ENCODE peak calls at places on chromosomes 16 and 17, in eight cellular contexts. R is GM12892, S is heart left ventricle, Q is adrenal gland, F is HCT116, E is HepG2, T is K562, N is testis. D is an unnamed sample.

GRCh38 chr16:85490971-85491771 is 122.0 kb upstream of the GSE1 start:
- DNase-seq in R (peak), S (no peak), Q (no peak), F (peak), E (peak), T (peak), N (peak), D (peak)

GRCh38 chr17:45172541-45173286 is 11.0 kb downstream of the HEXIM2 start:
- DNase-seq in R (no peak), S (peak), Q (peak), F (peak), E (peak), T (no peak), N (peak), D (no peak)

GRCh38 chr16:71344315-71344905 is 14.1 kb upstream of the CALB2 start:
- DNase-seq in R (no peak), S (no peak), Q (no peak), F (no peak), E (no peak), T (no peak), N (no peak), D (no peak)

GRCh38 chr16:72819345-72819744 is 228.6 kb downstream of the ZFHX3 start:
- DNase-seq in R (no peak), S (no peak), Q (peak), F (no peak), E (no peak), T (no peak), N (no peak), D (no peak)

GRCh38 chr16:57528499-57529323 is 7.7 kb downstream of the CCDC102A start:
- DNase-seq in R (peak), S (peak), Q (peak), F (no peak), E (no peak), T (no peak), N (peak), D (no peak)

GRCh38 chr17:72386619-72387237 is 265.9 kb downstream of the SOX9 start:
- DNase-seq in R (no peak), S (no peak), Q (no peak), F (no peak), E (peak), T (no peak), N (no peak), D (no peak)

GRCh38 chr17:21283482-21284318 is 811 bp upstream of the MAP2K3 start:
- DNase-seq in R (no peak), S (no peak), Q (peak), F (peak), E (no peak), T (no peak), N (no peak), D (peak)

GRCh38 chr16:68480084-68480995 is 32.0 kb upstream of the SMPD3 start:
- DNase-seq in R (no peak), S (no peak), Q (no peak), F (no peak), E (no peak), T (no peak), N (no peak), D (no peak)

GRCh38 chr16:31451681-31452351 is 7.5 kb upstream of the ARMC5 start:
- DNase-seq in R (no peak), S (peak), Q (peak), F (peak), E (peak), T (peak), N (peak), D (peak)

GRCh38 chr17:80855968-80856862 is 135.4 kb upstream of the CHMP6 start:
- DNase-seq in R (peak), S (peak), Q (peak), F (peak), E (peak), T (peak), N (no peak), D (peak)

GRCh38 chr17:78176548-78177025 is 8.2 kb downstream of the SYNGR2 start:
- DNase-seq in R (peak), S (peak), Q (peak), F (no peak), E (no peak), T (peak), N (peak), D (peak)
- TF ChIP-seq POLR2A in R (no peak), S (no peak), Q (no peak), F (no peak), E (no peak), T (peak), N (no peak), D (peak)

GRCh38 chr16:14486520-14487303 is 143.3 kb downstream of the PARN start:
- DNase-seq in R (no peak), S (peak), Q (peak), F (peak), E (peak), T (peak), N (peak), D (peak)
- TF ChIP-seq POLR2A in R (no peak), S (peak), Q (peak), F (no peak), E (peak), T (peak), N (no peak), D (peak)

DNA sequence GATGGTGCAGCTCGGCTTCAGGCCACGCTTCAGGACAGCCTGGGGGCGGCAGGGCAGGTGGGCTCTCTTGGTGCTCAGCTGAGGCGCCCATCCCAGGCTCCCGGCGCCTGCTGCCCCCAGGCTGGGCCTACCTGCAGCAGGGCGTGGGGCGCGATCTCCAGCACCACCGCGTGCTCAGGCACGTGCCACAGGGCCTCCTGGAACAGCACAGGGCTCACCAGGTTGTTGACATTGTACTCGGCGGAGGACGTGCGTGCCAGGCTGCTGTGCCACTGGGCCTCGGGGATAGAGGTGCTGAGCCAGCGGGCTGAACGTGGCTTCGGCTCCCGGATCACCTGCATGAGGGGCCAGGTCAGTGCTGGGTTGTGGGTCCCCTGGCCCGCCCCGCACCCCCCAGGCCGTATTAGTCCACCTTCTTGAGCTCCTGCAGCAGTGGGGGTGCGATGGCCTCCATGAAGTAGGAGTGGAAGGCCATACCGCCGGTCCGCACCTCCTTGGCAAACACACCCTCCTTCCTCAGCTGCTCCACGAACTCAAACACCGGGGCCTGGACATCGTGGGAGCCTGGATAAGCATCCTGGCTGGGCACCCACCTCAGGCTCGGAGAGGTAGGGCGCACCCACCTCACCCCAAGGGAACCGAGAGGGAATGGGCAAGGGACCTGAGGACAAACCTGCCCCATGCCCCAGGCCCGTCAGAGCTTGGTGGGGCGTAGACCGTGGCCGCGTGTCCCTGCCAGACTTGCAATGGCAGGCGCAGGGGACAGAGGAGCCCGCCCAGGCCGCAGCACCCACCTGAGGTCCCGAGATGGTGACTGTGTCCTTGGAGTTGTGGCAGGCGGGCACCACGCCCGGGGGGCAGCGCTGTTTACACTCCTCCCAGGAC is 9.0 kb downstream of the FASN start:
- DNase-seq in R (no peak), S (peak), Q (no peak), F (no peak), E (no peak), T (no peak), N (no peak), D (no peak)
- TF ChIP-seq POLR2A in R (no peak), S (no peak), Q (no peak), F (no peak), E (no peak), T (peak), N (no peak), D (no peak)

GRCh38 chr17:17462048-17462824 is 14.6 kb upstream of the MED9 start:
- DNase-seq in R (no peak), S (no peak), Q (no peak), F (no peak), E (peak), T (no peak), N (no peak), D (no peak)
- TF ChIP-seq POLR2A in R (no peak), S (no peak), Q (no peak), F (no peak), E (no peak), T (no peak), N (no peak), D (no peak)

GRCh38 chr17:77665833-77666232 is 292.7 kb upstream of the TNRC6C start:
- DNase-seq in R (no peak), S (no peak), Q (no peak), F (no peak), E (no peak), T (no peak), N (no peak), D (no peak)
- TF ChIP-seq POLR2A in R (no peak), S (no peak), Q (no peak), F (no peak), E (no peak), T (no peak), N (no peak), D (no peak)

GRCh38 chr17:74776044-74776962 is at the start of gene NAT9:
- DNase-seq in R (peak), S (peak), Q (peak), F (peak), E (peak), T (peak), N (peak), D (peak)
- TF ChIP-seq POLR2A in R (peak), S (peak), Q (peak), F (peak), E (peak), T (peak), N (no peak), D (peak)

DNA sequence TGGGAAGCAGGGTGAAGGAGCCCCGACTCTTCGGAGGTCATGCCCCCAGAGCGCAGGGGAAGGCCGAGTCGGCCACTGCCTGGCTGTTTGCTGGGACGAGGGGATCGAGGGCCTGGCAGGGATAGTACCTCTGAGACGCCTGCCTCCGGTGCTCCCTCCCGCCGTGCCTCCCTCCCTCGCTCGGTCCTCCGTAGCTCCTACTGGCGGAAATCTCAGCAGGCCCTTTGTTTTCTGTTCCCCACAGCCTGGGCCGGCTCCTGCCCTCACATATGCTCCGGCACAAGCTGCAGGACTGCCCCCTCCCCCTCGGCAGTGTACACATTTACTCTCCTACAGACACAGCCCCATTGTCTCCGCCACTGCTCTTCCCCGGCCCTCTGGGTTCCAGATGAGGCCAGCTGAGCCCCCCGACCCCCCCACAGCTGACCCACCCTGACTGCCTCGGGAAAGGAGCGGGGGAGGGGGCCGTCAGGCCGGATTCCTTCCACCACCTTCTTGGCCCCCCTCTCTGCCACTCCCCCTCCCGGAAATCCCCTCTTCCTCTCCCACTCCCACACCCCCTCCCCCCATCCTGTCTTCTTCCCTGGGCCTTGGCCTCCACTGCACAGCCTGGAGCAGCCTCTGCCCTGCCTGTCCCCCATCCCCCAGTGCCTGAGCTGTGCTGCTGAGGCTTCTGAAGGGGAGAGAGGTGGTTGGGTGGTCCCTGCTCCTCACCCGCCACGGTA is 1.4 kb downstream of the TRAF4 start:
- DNase-seq in R (no peak), S (peak), Q (peak), F (no peak), E (peak), T (peak), N (peak), D (peak)
- TF ChIP-seq POLR2A in R (no peak), S (no peak), Q (peak), F (no peak), E (peak), T (no peak), N (no peak), D (no peak)

DNA sequence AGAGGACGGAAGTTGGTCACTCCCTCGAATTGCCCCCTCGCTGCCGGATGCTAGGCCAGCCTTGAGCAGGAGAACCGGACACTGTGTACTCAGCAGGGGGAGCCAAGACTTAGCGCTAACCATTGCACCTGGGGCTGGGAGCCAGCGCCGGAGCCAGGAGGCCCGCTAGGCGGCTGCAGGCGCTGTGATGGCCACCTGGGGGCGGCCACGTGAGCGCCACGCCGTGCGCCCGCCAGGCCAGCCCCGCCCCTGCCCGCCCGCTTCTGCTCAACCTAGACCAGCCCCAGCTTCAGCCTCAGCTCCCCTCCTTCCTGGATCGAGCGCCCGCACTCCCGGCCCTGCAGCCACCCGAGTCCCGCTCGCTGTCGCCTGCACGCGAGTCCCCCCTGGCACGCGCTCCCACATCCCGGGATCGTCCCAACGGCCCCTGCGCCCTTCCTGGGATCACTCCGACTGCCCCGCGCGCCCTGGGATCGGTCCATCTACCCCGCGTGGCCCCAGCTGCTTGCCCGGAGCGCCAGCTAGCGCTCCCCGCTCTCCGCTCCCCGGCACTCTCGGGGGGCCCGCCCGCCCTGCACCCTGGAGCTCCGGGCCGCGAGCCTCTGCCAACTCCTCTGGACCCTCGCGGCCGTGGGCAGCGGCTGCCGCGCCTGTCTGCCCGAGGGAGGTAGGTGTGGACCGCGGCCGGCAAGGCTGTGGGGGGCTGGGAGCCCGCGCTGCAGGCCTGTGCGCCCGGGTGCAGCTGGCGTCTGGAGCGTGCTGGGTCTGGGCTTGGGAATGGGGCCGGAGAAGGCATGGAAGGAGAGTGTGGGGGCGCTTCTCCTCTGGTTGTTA is at the start of gene EEF2K:
- DNase-seq in R (peak), S (peak), Q (peak), F (peak), E (peak), T (peak), N (peak), D (peak)
- TF ChIP-seq POLR2A in R (peak), S (peak), Q (peak), F (no peak), E (peak), T (no peak), N (no peak), D (peak)

DNA sequence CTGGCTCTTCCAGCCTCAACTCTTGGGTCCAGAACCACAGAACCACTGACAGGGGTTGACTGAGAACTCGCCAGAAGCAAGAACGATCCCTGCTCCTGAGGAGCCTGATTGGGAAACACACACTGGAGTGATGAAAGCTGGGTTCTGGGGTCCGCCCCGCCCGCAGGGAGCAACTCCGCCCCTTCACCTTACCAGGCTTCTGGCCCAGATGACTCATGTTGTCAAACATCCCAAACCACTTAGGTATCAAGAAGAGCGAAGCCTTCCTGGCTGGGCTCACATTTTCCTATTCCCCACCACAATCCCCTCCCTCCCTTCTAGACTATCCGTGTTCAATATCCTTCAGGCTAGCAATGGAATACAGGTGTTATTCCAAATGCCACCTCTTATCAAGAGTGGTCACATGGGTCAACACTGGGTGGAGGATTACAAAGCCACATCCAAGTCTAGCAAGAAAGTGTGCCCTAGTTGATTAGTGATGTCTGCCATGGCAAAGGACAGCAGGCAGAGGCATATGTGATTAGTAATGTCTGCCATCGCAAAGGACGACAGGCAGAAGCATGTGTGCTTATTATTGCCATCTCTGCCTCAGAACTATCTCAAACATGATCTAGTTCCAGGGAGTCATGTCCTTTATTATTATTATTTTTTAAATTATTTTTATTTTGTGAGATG is 70.5 kb downstream of the TIMM22 start:
- DNase-seq in R (no peak), S (peak), Q (no peak), F (no peak), E (peak), T (no peak), N (no peak), D (no peak)
- TF ChIP-seq POLR2A in R (no peak), S (no peak), Q (no peak), F (no peak), E (no peak), T (no peak), N (no peak), D (no peak)